ENCODE peak calls at places on chromosomes 2 and 18, in seven cellular contexts. I, C, M, K, F, P and S are unnamed samples.

GRCh38 chr2:25690058-25690457 is 16.7 kb upstream of the DTNB start:
- DNase-seq in I (no peak), P (no peak), K (no peak), F (peak; percentile 60), M (no peak), C (peak; percentile 83), S (no peak)

GRCh38 chr2:189115126-189115525 is 64.4 kb downstream of the COL5A2 start:
- DNase-seq in M (no peak), P (no peak), K (no peak), F (peak; percentile 52), I (no peak), C (peak; percentile 55), S (no peak)

GRCh38 chr2:227180286-227180685 is 15.9 kb downstream of the COL4A3 start:
- DNase-seq in F (no peak), I (no peak), C (no peak), K (no peak), M (no peak), P (no peak), S (no peak)

GRCh38 chr18:35289293-35290069 is 548 bp downstream of the ZSCAN30 start:
- DNase-seq in K (peak; percentile 19), F (peak; percentile 58), I (peak; percentile 42), C (peak; percentile 27), P (peak; percentile 63), M (peak; percentile 1), S (no peak)

GRCh38 chr2:8437949-8438400 is 243.9 kb upstream of the ID2 start:
- DNase-seq in F (no peak), I (no peak), M (no peak), K (no peak), P (no peak), C (no peak), S (no peak)

GRCh38 chr2:9744256-9745004 is 98.8 kb upstream of the TAF1B start:
- DNase-seq in P (peak; percentile 88), C (no peak), I (no peak), K (no peak), M (no peak), F (peak; percentile 64), S (no peak)

GRCh38 chr2:66667852-66668251 is 232.9 kb downstream of the MEIS1 start:
- DNase-seq in P (no peak), F (no peak), K (no peak), I (no peak), M (no peak), C (no peak), S (no peak)

GRCh38 chr18:47334966-47335365 is 83.5 kb upstream of the SKOR2 start:
- DNase-seq in I (no peak), K (no peak), F (no peak), C (no peak), M (no peak), P (no peak), S (no peak)

GRCh38 chr2:110883401-110883800 is 151.0 kb downstream of the ACOXL start:
- DNase-seq in F (peak; percentile 40), K (no peak), M (no peak), C (no peak), I (no peak), P (no peak), S (no peak)

GRCh38 chr2:180337136-180337535 is 330.0 kb upstream of the CWC22 start:
- DNase-seq in P (no peak), M (no peak), K (no peak), I (no peak), F (no peak), C (peak; percentile 53), S (no peak)

GRCh38 chr18:47594621-47595086 is 335.8 kb downstream of the SMAD2 start:
- DNase-seq in I (no peak), P (no peak), K (no peak), M (no peak), C (no peak), F (no peak), S (no peak)

GRCh38 chr18:35076556-35076955 is 35.3 kb downstream of the MAPRE2 start:
- DNase-seq in P (no peak), I (no peak), M (no peak), F (peak; percentile 69), K (no peak), C (peak; percentile 84), S (no peak)

GRCh38 chr2:128278979-128279378 is 39.7 kb downstream of the HS6ST1 start:
- DNase-seq in F (no peak), M (no peak), C (no peak), K (no peak), I (no peak), P (peak; percentile 4), S (no peak)

GRCh38 chr2:147511491-147511948 is 333.3 kb upstream of the ACVR2A start:
- DNase-seq in I (no peak), C (no peak), M (no peak), P (peak; percentile 10), K (no peak), F (peak; percentile 17), S (no peak)

GRCh38 chr2:121596221-121597080 is 52.8 kb downstream of the CLASP1 start:
- DNase-seq in I (peak; percentile 32), P (peak; percentile 22), K (no peak), C (peak; percentile 62), F (peak; percentile 77), M (peak; percentile 80), S (no peak)

GRCh38 chr18:45522371-45522770 is 92.9 kb upstream of the SLC14A2 start:
- DNase-seq in F (no peak), P (no peak), M (no peak), K (no peak), I (no peak), C (peak; percentile 69), S (no peak)

GRCh38 chr2:191950132-191950885 is 103.4 kb upstream of the CAVIN2 start:
- DNase-seq in M (no peak), C (peak; percentile 53), I (no peak), F (peak; percentile 69), P (no peak), K (no peak), S (no peak)

GRCh38 chr18:54004828-54005227 is 219.6 kb downstream of the MBD2 start:
- DNase-seq in K (no peak), M (no peak), C (peak; percentile 42), P (no peak), F (no peak), I (no peak), S (no peak)

GRCh38 chr18:56992777-56993176 is 154.1 kb upstream of the BOD1L2 start:
- DNase-seq in F (peak; percentile 20), P (no peak), C (peak; percentile 22), M (no peak), K (no peak), I (no peak), S (peak; percentile 27)

GRCh38 chr2:185108588-185108987 is 510.3 kb downstream of the ZNF804A start:
- DNase-seq in F (no peak), C (peak; percentile 1), K (no peak), M (no peak), I (no peak), P (no peak), S (no peak)

GRCh38 chr2:136750065-136750464 is 15.3 kb upstream of the THSD7B start:
- DNase-seq in I (no peak), K (no peak), P (no peak), M (no peak), C (no peak), F (no peak), S (no peak)

GRCh38 chr2:12177052-12177994 is 430.9 kb downstream of the LPIN1 start:
- DNase-seq in M (peak; percentile 57), P (peak; percentile 24), I (peak; percentile 16), K (no peak), C (peak; percentile 96), F (peak; percentile 85), S (no peak)

GRCh38 chr2:55146266-55146665 is 85.8 kb downstream of the CLHC1 start:
- DNase-seq in F (no peak), C (no peak), I (no peak), P (no peak), M (no peak), K (no peak), S (no peak)

GRCh38 chr2:61764035-61764800 is 89.6 kb downstream of the FAM161A start:
- DNase-seq in F (peak; percentile 99), M (peak; percentile 97), I (peak; percentile 98), C (peak; percentile 94), P (peak; percentile 97), K (peak; percentile 87), S (peak; percentile 97)

GRCh38 chr2:238231809-238232208 is 8.0 kb downstream of the HES6 start:
- DNase-seq in M (no peak), P (no peak), F (no peak), C (no peak), I (no peak), K (no peak), S (no peak)

GRCh38 chr2:21422050-21422449 is 298.3 kb downstream of the TDRD15 start:
- DNase-seq in C (peak; percentile 60), K (no peak), M (peak; percentile 11), P (peak; percentile 31), F (no peak), I (peak; percentile 45), S (no peak)